ENCODE peak calls at places on chromosomes 11 and 22, in ten cellular contexts. H is AG04450, N is breast epithelium, Q is coronary artery, W is psoas muscle, Z is colonic mucosa, K is brain microvascular endothelial cell, A is RWPE1, D is hepatocyte, T is HCT116. M is an unnamed sample.

GRCh38 chr22:49294656-49295464 is 532.8 kb downstream of the BRD1 start:
- DNase-seq in H (no peak), T (no peak), K (no peak), Q (peak), N (peak), D (no peak), A (no peak), W (no peak), Z (no peak), M (no peak)

GRCh38 chr11:86160546-86161149 is 83.9 kb upstream of the EED start:
- DNase-seq in T (no peak), W (no peak), Z (no peak), N (no peak), A (peak), K (peak), Q (no peak), D (no peak), H (no peak), M (no peak)

GRCh38 chr11:122883682-122883981 is 1.1 kb downstream of the JHY start:
- DNase-seq in Z (no peak), Q (no peak), W (no peak), D (no peak), H (no peak), N (no peak), K (no peak), T (no peak), A (no peak), M (no peak)

GRCh38 chr11:93498099-93499040 is 44.8 kb downstream of the SMCO4 start:
- DNase-seq in D (no peak), A (peak), H (no peak), T (no peak), Z (no peak), Q (no peak), K (peak), W (no peak), N (no peak), M (no peak)

GRCh38 chr11:19365743-19366410 is 125.1 kb upstream of the E2F8 start:
- DNase-seq in A (no peak), W (no peak), Q (peak), H (no peak), K (no peak), D (no peak), T (no peak), Z (no peak), N (no peak), M (no peak)

GRCh38 chr11:121770933-121771332 is 318.2 kb upstream of the SORL1-AS1 start:
- DNase-seq in H (no peak), A (no peak), T (no peak), K (no peak), D (no peak), Z (no peak), Q (no peak), W (no peak), N (no peak), M (no peak)

GRCh38 chr22:49647346-49648026 is 180.2 kb downstream of the BRD1 start:
- DNase-seq in N (no peak), A (no peak), D (no peak), H (no peak), Q (no peak), K (no peak), W (no peak), T (no peak), Z (no peak), M (no peak)

GRCh38 chr22:36796629-36797175 is 20.1 kb downstream of the PVALB start:
- DNase-seq in T (no peak), Q (no peak), K (no peak), A (no peak), Z (no peak), D (no peak), H (no peak), W (no peak), N (no peak), M (no peak)

GRCh38 chr11:76798656-76799055 is 15.5 kb downstream of the TSKU start:
- DNase-seq in H (no peak), N (no peak), Z (no peak), K (no peak), A (no peak), D (no peak), Q (no peak), W (no peak), T (no peak), M (no peak)

GRCh38 chr22:27412866-27413445 is 388.6 kb downstream of the MN1 start:
- DNase-seq in H (no peak), K (no peak), T (no peak), A (no peak), D (no peak), N (no peak), Z (no peak), Q (no peak), W (no peak), M (no peak)

GRCh38 chr11:65851083-65851579 is 6.8 kb downstream of the CFL1 start:
- DNase-seq in H (no peak), Z (peak), T (no peak), N (no peak), A (no peak), K (no peak), D (peak), Q (no peak), W (no peak), M (no peak)

GRCh38 chr11:64275031-64275800 is 9.2 kb downstream of the BAD start:
- DNase-seq in A (no peak), Z (no peak), Q (no peak), D (no peak), K (no peak), N (no peak), W (no peak), H (no peak), T (no peak), M (no peak)

GRCh38 chr22:37157516-37158289 is 8.0 kb upstream of the IL2RB start:
- DNase-seq in K (no peak), N (no peak), D (no peak), Q (no peak), A (no peak), H (no peak), W (no peak), T (peak), Z (no peak), M (no peak)

GRCh38 chr11:117837791-117838190 is 13.2 kb upstream of the FXYD2 start:
- DNase-seq in H (no peak), W (no peak), K (no peak), D (no peak), Z (no peak), N (no peak), Q (no peak), T (no peak), A (no peak), M (no peak)

GRCh38 chr11:28245131-28245530 is 136.9 kb downstream of the METTL15 start:
- DNase-seq in N (no peak), H (no peak), A (no peak), D (no peak), K (no peak), Q (no peak), W (no peak), T (no peak), Z (no peak), M (no peak)

GRCh38 chr11:109298865-109299264 is 123.1 kb upstream of the C11orf87 start:
- DNase-seq in T (no peak), N (no peak), W (no peak), A (no peak), Z (no peak), Q (no peak), K (no peak), D (no peak), H (no peak), M (no peak)

GRCh38 chr11:10564692-10565318 is 3.7 kb downstream of the LYVE1 start:
- DNase-seq in D (no peak), T (no peak), W (no peak), K (no peak), N (no peak), H (no peak), Q (no peak), A (no peak), Z (no peak), M (no peak)

GRCh38 chr22:47954107-47954506 is 1191.7 kb downstream of the TBC1D22A start:
- DNase-seq in W (no peak), A (no peak), Z (no peak), T (no peak), N (no peak), H (no peak), K (no peak), Q (no peak), D (no peak), M (no peak)

GRCh38 chr22:45678961-45679912 is 7.6 kb downstream of the ATXN10 start:
- DNase-seq in K (peak), A (peak), N (no peak), Q (no peak), T (no peak), W (no peak), H (peak), D (no peak), Z (no peak), M (no peak)

GRCh38 chr11:3202759-3203158 is 15.9 kb downstream of the MRGPRG start:
- DNase-seq in Z (no peak), H (no peak), T (no peak), Q (no peak), A (no peak), D (no peak), N (no peak), W (no peak), K (no peak), M (no peak)

GRCh38 chr11:97140885-97141494 is 751.2 kb downstream of the JRKL start:
- DNase-seq in N (no peak), T (no peak), Q (no peak), D (peak), A (peak), Z (no peak), K (no peak), W (no peak), H (no peak), M (no peak)

GRCh38 chr11:12174145-12175143 is 64.1 kb downstream of the MICAL2 start:
- DNase-seq in N (no peak), Q (peak), K (no peak), A (no peak), T (no peak), Z (no peak), H (no peak), W (no peak), D (no peak), M (no peak)

GRCh38 chr11:112797072-112797471 is 164.1 kb upstream of the NCAM1 start:
- DNase-seq in Q (no peak), K (no peak), D (peak), T (no peak), Z (no peak), A (no peak), N (no peak), H (no peak), W (no peak), M (no peak)

GRCh38 chr11:70501026-70501901 is 102.9 kb downstream of the CTTN start:
- DNase-seq in D (no peak), Q (no peak), A (no peak), Z (no peak), W (no peak), H (no peak), K (no peak), N (no peak), T (no peak), M (no peak)

GRCh38 chr11:12125609-12126149 is 15.3 kb downstream of the MICAL2 start:
- DNase-seq in T (peak), K (no peak), H (no peak), Q (no peak), Z (no peak), A (peak), D (peak), N (no peak), W (no peak), M (no peak)

GRCh38 chr11:34266090-34266912 is 91.5 kb downstream of the ABTB2 start:
- DNase-seq in H (peak), K (peak), N (peak), T (no peak), Q (no peak), W (peak), A (no peak), D (peak), Z (no peak), M (no peak)

GRCh38 chr11:125369808-125370207 is 126.3 kb downstream of the FEZ1 start:
- DNase-seq in D (no peak), N (no peak), H (no peak), A (no peak), Q (no peak), K (no peak), W (no peak), Z (no peak), T (no peak), M (no peak)

GRCh38 chr11:125370561-125371389 is 125.3 kb downstream of the FEZ1 start:
- DNase-seq in W (no peak), Z (no peak), N (no peak), K (no peak), A (no peak), T (no peak), Q (no peak), H (no peak), D (no peak), M (no peak)

GRCh38 chr11:125372088-125372487 is 124.0 kb downstream of the FEZ1 start:
- DNase-seq in Z (no peak), D (no peak), A (no peak), K (no peak), N (no peak), T (no peak), W (no peak), H (no peak), Q (no peak), M (no peak)

GRCh38 chr11:125372911-125373310 is 123.2 kb downstream of the FEZ1 start:
- DNase-seq in H (no peak), D (no peak), Z (no peak), T (no peak), K (no peak), N (no peak), W (no peak), Q (no peak), A (no peak), M (no peak)

DNA sequence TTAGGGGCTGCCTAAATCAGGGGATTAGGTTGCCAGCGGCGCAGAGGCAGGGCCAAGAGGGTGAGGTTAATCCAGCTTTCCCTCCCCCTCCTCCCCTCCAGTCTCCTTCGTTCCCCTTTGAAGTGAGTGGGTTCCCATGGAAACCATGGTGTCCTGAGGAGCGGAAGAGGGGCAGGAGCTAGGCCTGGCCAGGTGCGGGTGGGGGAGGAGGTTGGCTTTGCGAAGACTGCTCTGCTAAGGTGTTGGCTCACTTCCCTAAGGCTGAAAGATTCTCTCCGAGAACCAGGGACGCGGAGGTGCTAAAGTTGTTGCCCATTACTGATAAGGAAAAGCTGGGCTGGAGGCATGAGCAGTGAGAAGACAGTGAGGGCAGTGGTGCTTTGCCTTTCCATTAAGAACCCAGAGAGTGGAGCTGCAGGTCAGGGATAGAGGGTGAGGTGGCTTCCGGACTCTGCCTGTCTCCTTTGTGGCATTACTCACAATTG is 124.6 kb downstream of the FEZ1 start:
- DNase-seq in A (no peak), D (peak), N (no peak), W (no peak), H (no peak), K (no peak), Q (no peak), T (no peak), Z (no peak), M (no peak)
- H3K27ac ChIP-seq in A (no peak), D (no peak), N (no peak), W (peak), H (no peak), K (no peak), Q (no peak), T (no peak), Z (no peak), M (no peak)

DNA sequence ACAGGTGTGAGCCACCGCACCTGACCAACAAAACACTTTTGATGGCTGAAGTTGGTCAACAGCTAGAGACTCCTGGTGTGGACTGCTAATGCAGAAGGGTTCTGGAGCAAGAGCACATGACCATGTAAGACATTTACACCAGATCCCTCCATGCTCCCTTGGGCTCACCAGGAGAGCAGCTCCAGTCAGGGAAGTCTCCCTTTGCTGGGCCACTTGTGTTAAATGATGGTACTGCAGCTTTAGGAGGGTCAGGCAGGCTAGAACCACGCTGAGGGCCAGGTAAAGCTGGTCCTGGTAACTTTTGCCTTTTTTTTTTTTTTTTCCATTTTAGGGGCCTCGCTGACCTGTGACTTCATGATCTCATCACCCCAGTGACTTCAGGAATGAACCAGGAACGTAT is 146.4 kb downstream of the FBXO7 start:
- DNase-seq in Z (no peak), T (no peak), D (no peak), K (no peak), A (no peak), H (no peak), Q (no peak), N (no peak), W (no peak), M (no peak)
- TF ChIP-seq CTCF in Z (no peak), T (no peak), D (no peak), K (no peak), A (no peak), H (peak), Q (no peak), N (no peak), W (no peak), M (no peak)

GRCh38 chr11:119700536-119701346 is 28.3 kb downstream of the NECTIN1 start:
- DNase-seq in D (no peak), A (peak), H (no peak), W (no peak), Z (no peak), N (no peak), T (no peak), Q (no peak), K (no peak), M (no peak)

GRCh38 chr11:119700030-119700429 is 29.0 kb downstream of the NECTIN1 start:
- DNase-seq in W (no peak), D (no peak), Q (no peak), K (no peak), Z (peak), T (no peak), A (no peak), N (no peak), H (no peak), M (no peak)

GRCh38 chr11:119702261-119702591 is 26.8 kb downstream of the NECTIN1 start:
- DNase-seq in A (no peak), Q (no peak), W (no peak), K (peak), T (no peak), H (peak), N (no peak), Z (no peak), D (no peak), M (no peak)

GRCh38 chr11:119699227-119699626 is 29.8 kb downstream of the NECTIN1 start:
- DNase-seq in Q (peak), W (peak), K (no peak), D (peak), N (peak), A (no peak), T (no peak), H (no peak), Z (peak), M (no peak)

GRCh38 chr11:119701591-119702260 is 27.3 kb downstream of the NECTIN1 start:
- DNase-seq in Z (no peak), D (no peak), K (no peak), N (no peak), T (no peak), W (no peak), H (no peak), Q (no peak), A (no peak), M (no peak)
- H3K27ac ChIP-seq in Z (no peak), D (no peak), K (no peak), N (peak), T (no peak), W (no peak), H (no peak), Q (no peak), A (peak), M (no peak)

DNA sequence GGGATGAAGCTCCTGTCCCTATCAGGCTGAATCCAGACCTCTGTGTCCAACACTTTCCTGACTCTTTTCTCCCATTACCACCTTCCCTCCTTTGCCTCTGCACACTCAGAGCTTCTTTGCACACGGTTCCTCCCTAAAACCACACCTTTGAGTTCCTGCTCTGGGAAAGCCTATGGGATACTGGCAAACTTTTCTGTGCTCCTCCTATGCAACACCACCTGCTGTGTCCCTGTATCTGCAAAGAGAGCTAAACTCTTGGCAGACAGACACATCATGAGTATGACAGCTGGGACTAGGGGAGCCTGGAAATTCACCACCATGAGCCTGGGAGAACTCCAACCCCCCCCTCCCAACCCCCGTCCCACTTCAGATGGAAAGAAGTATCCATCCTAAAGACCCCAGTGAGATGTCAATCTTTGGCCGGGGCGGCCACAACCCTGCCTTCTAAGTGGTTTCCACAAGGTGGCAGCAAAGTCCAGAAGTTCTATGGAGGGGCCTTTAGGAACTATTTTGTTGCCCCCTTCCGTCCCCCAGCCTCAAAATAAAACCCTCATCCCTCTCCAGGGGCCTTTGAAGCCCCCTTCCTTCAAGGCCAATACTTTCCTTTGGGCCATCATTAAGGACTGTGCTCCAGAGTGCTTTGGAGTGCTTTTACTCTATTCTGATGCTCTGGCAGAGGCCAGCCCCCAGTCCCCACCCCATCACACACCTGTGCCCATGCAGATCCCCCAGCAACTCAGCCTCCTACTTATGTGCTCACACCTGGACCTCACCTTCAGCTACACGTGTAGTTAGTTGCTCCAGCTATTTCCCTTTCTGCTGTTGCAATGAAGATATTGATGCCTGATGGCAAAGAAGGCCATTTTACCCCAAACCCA is 19.4 kb downstream of the HTR3A start:
- DNase-seq in N (no peak), K (no peak), D (peak), Z (no peak), H (no peak), Q (no peak), T (no peak), W (no peak), A (peak), M (peak)
- TF ChIP-seq CTCF in N (peak), K (peak), D (peak), Z (peak), H (peak), Q (peak), T (peak), W (peak), A (peak), M (peak)

DNA sequence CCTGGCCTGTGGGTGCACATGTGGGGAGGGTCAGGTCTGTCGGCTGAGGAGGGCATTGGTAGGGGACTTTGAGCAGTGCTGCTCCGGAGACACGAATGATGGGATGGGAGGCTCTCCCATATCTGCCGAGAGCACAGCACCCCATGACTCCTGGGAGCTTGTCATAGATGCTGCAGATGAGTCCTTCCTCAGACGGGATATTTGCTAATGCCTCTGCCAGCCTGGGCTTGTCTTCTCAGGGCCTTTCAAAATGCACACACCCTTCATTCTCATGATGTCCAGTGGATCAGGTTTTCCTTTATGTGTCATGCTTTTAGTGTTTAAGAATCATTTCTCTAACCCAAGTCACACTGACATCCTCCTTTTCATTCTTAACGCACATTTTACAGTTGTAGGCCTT is 8.1 kb upstream of the RNH1 start:
- DNase-seq in H (no peak), W (no peak), Z (no peak), Q (no peak), T (no peak), K (no peak), D (no peak), N (no peak), A (peak), M (no peak)
- H3K27ac ChIP-seq in H (no peak), W (no peak), Z (no peak), Q (no peak), T (no peak), K (no peak), D (no peak), N (no peak), A (peak), M (no peak)

M was measured in CD4-positive, alpha-beta T cell.